ENCODE peak calls at places on chromosome 9, in nine cellular contexts. N is suprapubic skin, Y is IMR-90, A is spleen, V is adrenal gland, S is tibial nerve, K is transverse colon, O is A549, I is uterus. T is an unnamed sample.

GRCh38 chr9:137705443-137705863 is 86.6 kb downstream of the EHMT1 start:
- DNase-seq in N (no peak), Y (no peak), A (peak), V (no peak), S (no peak), K (peak), O (no peak), I (no peak), T (no peak)

GRCh38 chr9:109329274-109330258 is 8.7 kb upstream of the EPB41L4B start:
- DNase-seq in N (peak), Y (peak), A (no peak), V (peak), S (peak), K (peak), O (no peak), I (no peak), T (peak)

GRCh38 chr9:136552117-136552685 is 6.4 kb upstream of the NOTCH1 start:
- DNase-seq in N (no peak), Y (peak), A (no peak), V (no peak), S (no peak), K (no peak), O (no peak), I (peak), T (no peak)

GRCh38 chr9:97388721-97389238 is 23.1 kb upstream of the TDRD7 start:
- DNase-seq in N (no peak), Y (no peak), A (no peak), V (no peak), S (no peak), K (no peak), O (no peak), I (no peak), T (peak)

GRCh38 chr9:97983524-97984187 is 515 bp downstream of the ANP32B start:
- DNase-seq in N (peak), Y (peak), A (peak), V (peak), S (peak), K (peak), O (peak), I (no peak), T (peak)

GRCh38 chr9:10251490-10251889 is 361.3 kb downstream of the PTPRD start:
- DNase-seq in N (no peak), Y (peak), A (no peak), V (no peak), S (no peak), K (no peak), O (no peak), I (no peak), T (no peak)

GRCh38 chr9:98964911-98965336 is 21.2 kb downstream of the COL15A1 start:
- DNase-seq in N (no peak), Y (no peak), A (no peak), V (no peak), S (no peak), K (no peak), O (no peak), I (no peak), T (no peak)

GRCh38 chr9:99389087-99390033 is 167.3 kb downstream of the SEC61B start:
- DNase-seq in N (no peak), Y (peak), A (no peak), V (no peak), S (no peak), K (no peak), O (no peak), I (no peak), T (no peak)

GRCh38 chr9:37917801-37918664 is 14.1 kb upstream of the SLC25A51 start:
- DNase-seq in N (no peak), Y (no peak), A (peak), V (no peak), S (no peak), K (no peak), O (no peak), I (no peak), T (no peak)

GRCh38 chr9:88544245-88544644 is 9.3 kb downstream of the NXNL2 start:
- DNase-seq in N (no peak), Y (no peak), A (no peak), V (peak), S (no peak), K (no peak), O (peak), I (no peak), T (no peak)

GRCh38 chr9:127937383-127938297 is at the start of gene DPM2:
- DNase-seq in N (no peak), Y (peak), A (peak), V (peak), S (peak), K (peak), O (peak), I (peak), T (peak)
- TF ChIP-seq POLR2A in N (peak), Y (peak), A (no peak), V (no peak), S (peak), K (peak), O (peak), I (peak), T (peak)

GRCh38 chr9:112034216-112034611 is 137.6 kb downstream of the UGCG start:
- DNase-seq in N (no peak), Y (no peak), A (no peak), V (no peak), S (no peak), K (no peak), O (no peak), I (no peak), T (no peak)
- TF ChIP-seq POLR2A in N (no peak), Y (no peak), A (no peak), V (no peak), S (no peak), K (no peak), O (no peak), I (no peak), T (no peak)

DNA sequence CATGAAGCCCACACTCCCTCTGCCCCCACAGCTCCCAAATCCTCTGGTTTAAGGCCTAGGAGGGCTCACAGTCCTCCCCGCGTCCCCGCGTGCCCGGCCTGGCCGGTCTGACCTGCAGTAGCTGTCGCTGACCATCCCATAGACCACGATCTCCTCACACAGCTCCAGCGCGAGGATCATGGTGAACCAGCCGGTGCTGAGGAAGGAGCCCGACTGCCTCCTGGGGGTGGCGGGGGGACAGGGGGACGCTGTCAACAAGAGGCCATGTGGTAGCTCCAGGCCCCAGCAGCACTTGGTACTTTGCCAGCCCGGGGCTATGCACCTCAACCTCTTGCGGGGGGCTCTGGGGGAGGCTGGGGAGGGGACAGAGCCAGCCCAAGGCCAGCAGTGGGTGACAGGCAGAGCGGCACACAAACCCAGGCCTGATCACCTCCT is 7.0 kb downstream of the ST6GALNAC4 start:
- DNase-seq in N (no peak), Y (no peak), A (no peak), V (no peak), S (no peak), K (peak), O (no peak), I (no peak), T (no peak)
- TF ChIP-seq POLR2A in N (no peak), Y (no peak), A (no peak), V (no peak), S (no peak), K (no peak), O (no peak), I (no peak), T (no peak)

DNA sequence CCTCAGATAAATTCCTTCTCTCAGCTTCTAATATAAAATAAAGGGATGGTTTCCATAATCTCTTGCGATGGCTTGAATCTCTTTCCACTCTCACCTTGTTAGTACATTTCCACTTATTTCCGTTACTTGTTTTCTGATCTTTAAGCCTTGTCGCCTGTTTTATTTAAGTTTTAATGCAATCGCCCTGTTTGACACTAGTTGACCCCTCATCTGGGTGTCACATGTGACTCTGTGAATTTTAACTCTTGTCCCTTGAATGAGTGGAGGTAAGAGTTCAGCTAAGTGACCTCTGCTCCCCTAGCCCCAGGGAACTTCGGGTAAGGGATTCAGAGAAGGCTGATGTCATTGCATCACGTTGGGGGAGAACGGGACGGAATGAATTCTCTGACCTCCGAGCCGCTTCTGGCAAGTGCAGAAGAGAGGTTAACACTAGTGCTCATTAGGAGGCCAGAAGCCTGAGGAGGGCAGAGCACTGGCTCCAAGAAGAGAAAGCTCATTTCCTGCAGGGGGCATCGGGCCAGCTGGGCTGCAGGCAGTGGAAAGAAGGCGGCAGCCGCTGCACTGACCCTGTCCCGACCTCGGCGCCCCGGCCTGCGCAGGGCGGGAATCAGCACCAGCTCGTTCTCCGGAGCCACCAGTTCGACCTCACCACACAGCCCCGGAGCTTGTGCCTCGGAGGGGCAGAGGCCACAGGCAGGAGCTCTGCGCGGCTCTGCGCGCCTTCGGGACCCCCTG is 569 bp downstream of the HINT2 start:
- DNase-seq in N (peak), Y (peak), A (peak), V (peak), S (peak), K (peak), O (peak), I (peak), T (no peak)
- TF ChIP-seq POLR2A in N (no peak), Y (no peak), A (no peak), V (no peak), S (no peak), K (no peak), O (no peak), I (no peak), T (no peak)

GRCh38 chr9:6007770-6008168 is 7.7 kb downstream of the RANBP6 start:
- DNase-seq in N (peak), Y (peak), A (peak), V (peak), S (peak), K (peak), O (peak), I (peak), T (peak)
- TF ChIP-seq POLR2A in N (peak), Y (no peak), A (no peak), V (no peak), S (no peak), K (no peak), O (peak), I (peak), T (no peak)

DNA sequence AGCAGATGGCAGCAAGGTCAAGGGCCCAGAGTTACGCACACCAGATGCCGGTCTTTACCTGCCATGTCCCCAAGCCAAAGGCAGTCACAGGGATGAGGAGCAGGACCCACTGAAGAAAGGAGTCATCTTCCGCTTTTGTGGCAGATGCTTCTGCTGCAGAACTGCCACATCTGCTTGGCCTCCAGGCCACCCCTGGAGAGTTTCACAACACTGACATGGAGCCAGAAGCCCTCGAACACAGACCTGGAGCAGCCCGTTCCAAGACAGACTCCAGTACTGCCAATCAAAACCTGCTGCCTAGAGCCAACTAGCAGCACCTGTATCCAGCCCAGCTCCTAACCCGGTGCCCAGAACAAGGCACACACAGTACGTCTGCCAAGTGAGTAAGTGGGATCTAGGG is 1.5 kb downstream of the SURF1 start:
- DNase-seq in N (no peak), Y (no peak), A (no peak), V (no peak), S (no peak), K (no peak), O (no peak), I (no peak), T (no peak)
- TF ChIP-seq POLR2A in N (no peak), Y (no peak), A (no peak), V (no peak), S (no peak), K (no peak), O (no peak), I (no peak), T (no peak)

DNA sequence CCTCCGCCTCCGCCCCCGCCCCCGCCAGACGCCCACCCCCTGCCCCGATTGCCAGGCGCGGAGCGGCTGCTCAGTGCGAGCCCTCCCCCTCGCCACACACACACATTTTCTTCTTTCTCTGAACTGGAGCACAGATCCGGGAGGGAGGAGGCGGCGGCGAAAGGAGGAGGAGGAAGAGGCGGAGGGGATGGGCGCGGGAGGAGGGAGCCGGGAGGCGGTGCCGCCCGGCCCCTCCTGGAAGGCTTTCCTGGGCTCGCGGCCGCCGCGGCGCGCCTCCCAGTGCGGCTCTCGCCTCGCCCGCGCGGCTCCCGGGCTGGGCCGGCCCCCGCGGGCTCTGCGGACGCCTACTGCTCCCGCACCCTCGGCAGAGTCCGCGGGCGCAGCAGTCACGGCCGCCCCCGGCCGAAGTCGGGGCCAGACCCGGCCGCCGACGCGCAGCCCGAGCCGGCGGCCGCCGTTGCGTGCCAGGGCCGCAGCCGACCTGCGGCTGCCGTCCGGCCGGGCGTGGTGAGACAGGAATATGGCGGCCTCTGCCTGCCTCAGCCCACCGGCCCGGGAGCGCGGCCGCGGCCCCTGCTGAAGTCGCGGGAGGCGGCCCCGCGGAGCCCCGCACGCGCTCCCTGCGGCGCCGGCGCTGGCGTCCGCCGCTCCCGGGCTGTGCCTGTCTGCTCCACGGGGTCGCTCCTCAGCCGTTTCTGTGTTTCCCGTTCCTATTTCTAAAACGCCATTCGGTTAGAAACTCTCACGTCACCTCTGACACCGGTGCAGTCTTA is 401 bp upstream of the GNAQ start:
- DNase-seq in N (peak), Y (peak), A (peak), V (peak), S (peak), K (peak), O (peak), I (peak), T (peak)
- TF ChIP-seq POLR2A in N (peak), Y (no peak), A (no peak), V (peak), S (peak), K (peak), O (peak), I (peak), T (peak)

DNA sequence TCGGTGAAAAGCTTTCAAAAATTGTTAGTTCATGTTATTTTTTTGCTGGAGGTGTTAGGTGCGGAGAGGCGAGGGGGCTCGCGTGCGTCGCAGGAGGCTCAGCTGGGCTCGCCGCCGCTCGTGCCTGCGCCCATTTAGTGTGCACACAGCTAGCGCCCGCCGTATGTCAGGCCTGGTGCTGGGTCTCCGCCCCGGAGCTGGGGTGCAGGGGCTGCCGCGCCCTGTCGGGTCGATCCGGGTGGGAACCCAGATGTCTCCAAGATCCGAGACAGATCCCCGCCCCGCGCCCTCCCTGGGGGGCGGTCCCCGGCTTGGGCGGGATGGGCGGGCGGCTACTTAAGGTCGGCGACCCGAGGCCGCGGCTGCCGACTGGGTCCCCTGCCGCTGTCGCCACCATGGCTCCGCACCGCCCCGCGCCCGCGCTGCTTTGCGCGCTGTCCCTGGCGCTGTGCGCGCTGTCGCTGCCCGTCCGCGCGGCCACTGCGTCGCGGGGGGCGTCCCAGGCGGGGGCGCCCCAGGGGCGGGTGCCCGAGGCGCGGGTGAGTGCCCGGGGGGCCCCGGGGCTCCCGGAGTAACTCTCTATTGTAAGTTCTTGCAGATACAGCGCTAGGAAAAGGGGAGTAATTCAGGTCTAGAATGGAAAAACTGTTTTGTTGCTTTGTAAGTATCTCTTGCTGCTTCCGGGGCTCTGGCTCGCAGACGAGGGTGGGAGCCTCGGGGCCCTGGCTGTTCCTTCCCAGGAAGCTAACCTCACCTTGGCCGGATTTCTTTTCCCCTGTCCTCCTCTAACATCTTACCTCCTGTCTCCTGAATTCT is 31.7 kb downstream of the GSN start:
- DNase-seq in N (peak), Y (no peak), A (peak), V (peak), S (peak), K (peak), O (no peak), I (peak), T (no peak)
- TF ChIP-seq POLR2A in N (peak), Y (no peak), A (no peak), V (no peak), S (no peak), K (peak), O (no peak), I (peak), T (no peak)

DNA sequence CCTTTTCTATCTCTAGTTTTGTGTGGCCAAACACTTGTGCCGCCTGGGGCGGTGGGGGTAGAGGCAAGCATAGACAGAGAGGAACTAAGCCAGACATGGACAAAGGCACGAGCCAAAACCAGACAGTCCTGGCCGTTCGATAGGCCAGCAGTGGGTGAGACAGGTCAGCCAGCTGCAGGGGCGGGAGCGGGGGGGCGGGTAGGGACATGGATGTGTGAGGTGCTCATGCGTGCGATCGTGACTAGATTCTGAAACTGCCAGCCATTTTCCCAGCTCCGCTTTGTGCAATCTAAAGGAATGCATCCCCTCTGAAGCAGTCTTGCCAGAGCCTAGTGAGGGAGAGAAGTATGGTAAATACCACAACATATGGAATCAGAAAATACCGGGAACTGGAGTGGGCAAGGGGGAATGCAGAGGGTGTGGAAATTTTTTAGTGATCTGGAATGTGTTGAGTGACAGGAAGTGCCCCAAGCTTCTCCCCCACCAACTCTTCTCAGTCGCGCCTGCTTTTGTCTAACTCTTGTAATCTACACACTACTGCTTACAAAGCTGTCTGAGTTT is 111.9 kb downstream of the NR6A1 start:
- DNase-seq in N (peak), Y (peak), A (peak), V (peak), S (peak), K (peak), O (peak), I (peak), T (peak)
- TF ChIP-seq POLR2A in N (no peak), Y (peak), A (no peak), V (no peak), S (no peak), K (no peak), O (peak), I (no peak), T (peak)